ENCODE peak calls at places on chromosomes 12 and 14, in six cellular contexts. One of them, this sample, is unnamed.

GRCh38 chr12:50166776-50167025 is 468 bp downstream of the CERS5 start:
- DNase-seq in stimulated activated CD4-positive, alpha-beta T cell treated with anti-CD3 and anti-CD28 coated beads, Interleukin-15, amount 100 ng/mL, for 1 hour: no peak
- DNase-seq in foreskin keratinocyte: no peak
- DNase-seq in esophagus squamous epithelium: no peak
- DNase-seq in activated CD8-positive, alpha-beta memory T cell treated with anti-CD3 and anti-CD28 coated beads for 48 hours: peak; percentile 51
- DNase-seq in retinal pigment epithelial cell: no peak
- DNase-seq in this sample: no peak

GRCh38 chr12:110971189-110971920 is 51.0 kb upstream of the MYL2 start:
- DNase-seq in stimulated activated CD4-positive, alpha-beta T cell treated with anti-CD3 and anti-CD28 coated beads, Interleukin-15, amount 100 ng/mL, for 1 hour: no peak
- DNase-seq in foreskin keratinocyte: no peak
- DNase-seq in esophagus squamous epithelium: no peak
- DNase-seq in activated CD8-positive, alpha-beta memory T cell treated with anti-CD3 and anti-CD28 coated beads for 48 hours: no peak
- DNase-seq in retinal pigment epithelial cell: no peak
- DNase-seq in this sample: no peak

GRCh38 chr14:77045570-77045890 is 17.0 kb upstream of the IRF2BPL start:
- DNase-seq in stimulated activated CD4-positive, alpha-beta T cell treated with anti-CD3 and anti-CD28 coated beads, Interleukin-15, amount 100 ng/mL, for 1 hour: no peak
- DNase-seq in foreskin keratinocyte: no peak
- DNase-seq in esophagus squamous epithelium: no peak
- DNase-seq in activated CD8-positive, alpha-beta memory T cell treated with anti-CD3 and anti-CD28 coated beads for 48 hours: no peak
- DNase-seq in retinal pigment epithelial cell: no peak
- DNase-seq in this sample: no peak

GRCh38 chr12:57852620-57853509 is 6.3 kb upstream of the CTDSP2 start:
- DNase-seq in stimulated activated CD4-positive, alpha-beta T cell treated with anti-CD3 and anti-CD28 coated beads, Interleukin-15, amount 100 ng/mL, for 1 hour: no peak
- DNase-seq in foreskin keratinocyte: no peak
- DNase-seq in esophagus squamous epithelium: no peak
- DNase-seq in activated CD8-positive, alpha-beta memory T cell treated with anti-CD3 and anti-CD28 coated beads for 48 hours: no peak
- DNase-seq in retinal pigment epithelial cell: no peak
- DNase-seq in this sample: peak; percentile 81

GRCh38 chr14:77804592-77804991 is 4.7 kb downstream of the ADCK1 start:
- DNase-seq in stimulated activated CD4-positive, alpha-beta T cell treated with anti-CD3 and anti-CD28 coated beads, Interleukin-15, amount 100 ng/mL, for 1 hour: no peak
- DNase-seq in foreskin keratinocyte: peak; percentile 27
- DNase-seq in esophagus squamous epithelium: no peak
- DNase-seq in activated CD8-positive, alpha-beta memory T cell treated with anti-CD3 and anti-CD28 coated beads for 48 hours: no peak
- DNase-seq in retinal pigment epithelial cell: no peak
- DNase-seq in this sample: no peak

GRCh38 chr12:123266679-123267277 is 4.9 kb downstream of the CDK2AP1 start:
- DNase-seq in stimulated activated CD4-positive, alpha-beta T cell treated with anti-CD3 and anti-CD28 coated beads, Interleukin-15, amount 100 ng/mL, for 1 hour: no peak
- DNase-seq in foreskin keratinocyte: no peak
- DNase-seq in esophagus squamous epithelium: no peak
- DNase-seq in activated CD8-positive, alpha-beta memory T cell treated with anti-CD3 and anti-CD28 coated beads for 48 hours: no peak
- DNase-seq in retinal pigment epithelial cell: no peak
- DNase-seq in this sample: no peak

GRCh38 chr12:21831671-21832357 is 57.3 kb upstream of the KCNJ8 start:
- DNase-seq in stimulated activated CD4-positive, alpha-beta T cell treated with anti-CD3 and anti-CD28 coated beads, Interleukin-15, amount 100 ng/mL, for 1 hour: no peak
- DNase-seq in foreskin keratinocyte: no peak
- DNase-seq in esophagus squamous epithelium: no peak
- DNase-seq in activated CD8-positive, alpha-beta memory T cell treated with anti-CD3 and anti-CD28 coated beads for 48 hours: no peak
- DNase-seq in retinal pigment epithelial cell: no peak
- DNase-seq in this sample: no peak

GRCh38 chr12:97308576-97309198 is 153.9 kb upstream of the RMST start:
- DNase-seq in stimulated activated CD4-positive, alpha-beta T cell treated with anti-CD3 and anti-CD28 coated beads, Interleukin-15, amount 100 ng/mL, for 1 hour: no peak
- DNase-seq in foreskin keratinocyte: peak; percentile 26
- DNase-seq in esophagus squamous epithelium: no peak
- DNase-seq in activated CD8-positive, alpha-beta memory T cell treated with anti-CD3 and anti-CD28 coated beads for 48 hours: no peak
- DNase-seq in retinal pigment epithelial cell: no peak
- DNase-seq in this sample: no peak

GRCh38 chr12:52342781-52343490 is 21.7 kb upstream of the KRT83 start:
- DNase-seq in stimulated activated CD4-positive, alpha-beta T cell treated with anti-CD3 and anti-CD28 coated beads, Interleukin-15, amount 100 ng/mL, for 1 hour: no peak
- DNase-seq in foreskin keratinocyte: no peak
- DNase-seq in esophagus squamous epithelium: no peak
- DNase-seq in activated CD8-positive, alpha-beta memory T cell treated with anti-CD3 and anti-CD28 coated beads for 48 hours: no peak
- DNase-seq in retinal pigment epithelial cell: no peak
- DNase-seq in this sample: no peak

GRCh38 chr14:48731260-48731659 is 854.9 kb downstream of the RPS29 start:
- DNase-seq in stimulated activated CD4-positive, alpha-beta T cell treated with anti-CD3 and anti-CD28 coated beads, Interleukin-15, amount 100 ng/mL, for 1 hour: no peak
- DNase-seq in foreskin keratinocyte: no peak
- DNase-seq in esophagus squamous epithelium: no peak
- DNase-seq in activated CD8-positive, alpha-beta memory T cell treated with anti-CD3 and anti-CD28 coated beads for 48 hours: no peak
- DNase-seq in retinal pigment epithelial cell: no peak
- DNase-seq in this sample: no peak